ENCODE peak calls at places on chromosomes 5 and 9, in four cellular contexts. M is kidney epithelial cell; P is endodermal cell; I is CD8-positive, alpha-beta T cell. Z is an unnamed sample.

GRCh38 chr5:36177154-36177553 is 25.2 kb downstream of the SKP2 start:
- DNase-seq in M (no peak), P (no peak), I (no peak), Z (no peak)

GRCh38 chr5:10310073-10310779 is 2.5 kb upstream of the CMBL start:
- DNase-seq in M (no peak), P (no peak), I (no peak), Z (no peak)

GRCh38 chr9:116647515-116647809 is 39.6 kb upstream of the TRIM32 start:
- DNase-seq in M (no peak), P (no peak), I (no peak), Z (no peak)

GRCh38 chr5:102670224-102670836 is 84.8 kb upstream of the PAM start:
- DNase-seq in M (no peak), P (peak; percentile 80), I (no peak), Z (peak; percentile 60)

GRCh38 chr5:124935060-124935459 is 188.6 kb upstream of the ZNF608 start:
- DNase-seq in M (no peak), P (no peak), I (no peak), Z (no peak)

GRCh38 chr9:17970285-17970684 is 391.4 kb downstream of the SH3GL2 start:
- DNase-seq in M (no peak), P (no peak), I (no peak), Z (no peak)

GRCh38 chr9:108534741-108535140 is 321.0 kb downstream of the ACTL7B start:
- DNase-seq in M (no peak), P (no peak), I (no peak), Z (no peak)

GRCh38 chr9:135077497-135078200 is 9.8 kb upstream of the OLFM1 start:
- DNase-seq in M (no peak), P (peak; percentile 95), I (no peak), Z (peak; percentile 51)

GRCh38 chr9:111852291-111852690 is 44.3 kb upstream of the UGCG start:
- DNase-seq in M (no peak), P (no peak), I (no peak), Z (no peak)

GRCh38 chr9:26919698-26920097 is 27.1 kb upstream of the CAAP1 start:
- DNase-seq in M (no peak), P (no peak), I (no peak), Z (no peak)

GRCh38 chr5:107621089-107621488 is 49.6 kb downstream of the EFNA5 start:
- DNase-seq in M (no peak), P (no peak), I (no peak), Z (no peak)

GRCh38 chr5:150163547-150164059 is 3.0 kb upstream of the CDX1 start:
- DNase-seq in M (no peak), P (peak; percentile 84), I (no peak), Z (no peak)

GRCh38 chr5:135092476-135092875 is 58.4 kb upstream of the PITX1 start:
- DNase-seq in M (no peak), P (no peak), I (no peak), Z (no peak)

GRCh38 chr9:70792796-70793195 is 328.6 kb downstream of the TRPM3 start:
- DNase-seq in M (no peak), P (no peak), I (no peak), Z (no peak)

GRCh38 chr9:93299418-93300174 is 115.7 kb downstream of the WNK2 start:
- DNase-seq in M (no peak), P (peak; percentile 37), I (no peak), Z (peak; percentile 84)

GRCh38 chr9:72139233-72139632 is 10.0 kb upstream of the GDA start:
- DNase-seq in M (no peak), P (no peak), I (no peak), Z (no peak)

GRCh38 chr5:74304536-74304935 is 336.0 kb downstream of the ENC1 start:
- DNase-seq in M (no peak), P (no peak), I (no peak), Z (no peak)

GRCh38 chr5:57651127-57651526 is 168.5 kb upstream of the ACTBL2 start:
- DNase-seq in M (no peak), P (no peak), I (no peak), Z (no peak)

GRCh38 chr5:138649775-138650174 is 74.6 kb upstream of the HSPA9 start:
- DNase-seq in M (no peak), P (peak; percentile 69), I (no peak), Z (peak; percentile 81)

GRCh38 chr5:180084638-180085561 is 13.3 kb upstream of the RNF130 start:
- DNase-seq in M (no peak), P (peak; percentile 75), I (no peak), Z (peak; percentile 36)

GRCh38 chr5:112706446-112707016 is 31.2 kb upstream of the APC start:
- DNase-seq in M (no peak), P (no peak), I (no peak), Z (no peak)

GRCh38 chr5:177154003-177154643 is 20.6 kb downstream of the NSD1 start:
- DNase-seq in M (no peak), P (no peak), I (no peak), Z (no peak)

GRCh38 chr5:43110606-43111170 is 10.0 kb upstream of the ZNF131 start:
- DNase-seq in M (no peak), P (peak; percentile 72), I (no peak), Z (peak; percentile 24)

GRCh38 chr5:154038241-154038603 is 488 bp downstream of the FAM114A2 start:
- DNase-seq in M (no peak), P (no peak), I (no peak), Z (peak; percentile 25)

GRCh38 chr9:36053971-36054370 is 17.3 kb downstream of the RECK start:
- DNase-seq in M (no peak), P (no peak), I (no peak), Z (no peak)

GRCh38 chr9:3740690-3741419 is 215.1 kb upstream of the RFX3 start:
- DNase-seq in M (peak; percentile 43), P (no peak), I (no peak), Z (no peak)

GRCh38 chr5:61051267-61051666 is 106.3 kb downstream of the NDUFAF2 start:
- DNase-seq in M (peak; percentile 52), P (no peak), I (no peak), Z (no peak)

GRCh38 chr9:93173365-93174150 is 10.4 kb upstream of the WNK2 start:
- DNase-seq in M (no peak), P (no peak), I (no peak), Z (no peak)

GRCh38 chr9:109166771-109167601 is at the start of gene FRRS1L:
- DNase-seq in M (no peak), P (peak; percentile 78), I (no peak), Z (peak; percentile 70)

GRCh38 chr5:62206150-62206829 is 99.7 kb upstream of the KIF2A start:
- DNase-seq in M (no peak), P (peak; percentile 83), I (no peak), Z (peak; percentile 33)

GRCh38 chr5:167720201-167720600 is 571.2 kb upstream of the WWC1 start:
- DNase-seq in M (no peak), P (no peak), I (no peak), Z (no peak)

GRCh38 chr9:5596173-5596572 is 32.7 kb upstream of the RIC1 start:
- DNase-seq in M (no peak), P (no peak), I (no peak), Z (no peak)

GRCh38 chr5:157994271-157994691 is 135.3 kb upstream of the CLINT1 start:
- DNase-seq in M (no peak), P (no peak), I (peak; percentile 51), Z (no peak)

GRCh38 chr5:89471115-89471514 is 588.1 kb upstream of the MEF2C start:
- DNase-seq in M (no peak), P (no peak), I (no peak), Z (no peak)

GRCh38 chr5:89473196-89473595 is 590.2 kb upstream of the MEF2C start:
- DNase-seq in M (no peak), P (no peak), I (no peak), Z (no peak)

GRCh38 chr5:89470658-89471057 is 587.7 kb upstream of the MEF2C start:
- DNase-seq in M (no peak), P (no peak), I (no peak), Z (no peak)

GRCh38 chr5:89471556-89471955 is 588.6 kb upstream of the MEF2C start:
- DNase-seq in M (no peak), P (no peak), I (no peak), Z (no peak)
- TF ChIP-seq CTCF in M (no peak), P (no peak), I (no peak), Z (no peak)

DNA sequence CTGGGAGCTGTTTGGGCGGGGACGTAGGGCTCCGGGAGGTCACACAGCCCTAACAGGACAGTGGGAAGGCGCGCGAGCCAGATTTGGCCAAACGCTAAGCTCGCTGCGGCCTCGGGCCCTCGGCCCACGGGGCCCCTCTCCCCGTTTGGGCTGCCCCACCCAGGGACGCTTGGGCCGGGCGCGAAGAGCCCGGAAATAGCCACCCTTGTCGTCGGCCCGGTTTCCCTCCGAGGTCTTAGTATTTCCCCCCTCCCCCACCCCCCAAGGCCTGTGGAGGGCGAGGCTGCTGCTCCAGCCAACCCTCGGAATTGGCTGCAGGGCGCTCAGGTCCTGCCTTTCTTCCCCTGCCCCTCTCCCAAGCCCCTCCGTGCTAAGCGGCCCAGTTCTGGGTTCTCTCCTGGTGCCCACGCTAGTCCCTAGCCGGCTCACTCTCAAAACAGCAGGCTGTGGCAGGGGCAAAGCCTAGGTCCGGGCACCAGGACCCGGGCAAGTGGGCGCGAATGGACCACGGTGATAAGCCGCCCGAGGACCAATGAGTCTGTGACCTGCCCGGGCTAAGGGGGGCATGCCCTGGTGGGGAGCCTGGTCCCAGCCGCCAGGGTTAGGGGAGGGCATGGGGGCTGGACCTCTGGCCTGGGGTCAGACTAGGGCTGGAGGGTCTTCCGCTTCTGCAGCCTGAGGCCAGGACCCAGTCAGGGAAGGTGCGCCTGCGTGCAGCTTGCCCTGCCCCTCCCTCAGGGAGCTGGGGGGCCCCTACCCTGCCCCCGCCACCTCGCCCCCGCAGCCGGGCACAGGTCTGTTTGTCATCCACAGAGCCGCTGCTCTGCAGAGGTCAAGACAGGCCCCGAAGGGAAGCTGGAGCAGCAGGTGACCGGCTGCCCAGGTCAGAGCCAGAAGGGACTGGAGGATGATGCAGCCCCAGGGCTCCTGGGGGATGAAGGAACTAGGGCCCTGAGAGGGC is 5.0 kb upstream of the IRX4 start:
- DNase-seq in M (no peak), P (peak; percentile 76), I (no peak), Z (no peak)
- H3K27me3 ChIP-seq in M (peaks cover 75% of the 10 kb centered on the region), P (peaks cover 98% of the 10 kb centered on the region), I (no peaks in the 10 kb centered on the region), Z (peaks cover 97% of the 10 kb centered on the region)

GRCh38 chr9:114900937-114901802 is 29.2 kb downstream of the TNFSF8 start:
- DNase-seq in M (no peak), P (no peak), I (no peak), Z (no peak)

GRCh38 chr9:114905160-114905940 is 25.0 kb downstream of the TNFSF8 start:
- DNase-seq in M (no peak), P (no peak), I (no peak), Z (no peak)

GRCh38 chr9:114899461-114899860 is 30.9 kb downstream of the TNFSF8 start:
- DNase-seq in M (no peak), P (no peak), I (no peak), Z (no peak)

GRCh38 chr9:114906922-114907571 is 23.3 kb downstream of the TNFSF8 start:
- DNase-seq in M (no peak), P (peak; percentile 93), I (no peak), Z (peak; percentile 74)

GRCh38 chr9:114902773-114903589 is 27.4 kb downstream of the TNFSF8 start:
- DNase-seq in M (no peak), P (no peak), I (no peak), Z (no peak)
- H3K4me3 ChIP-seq in M (no peak overlapping the region), P (no peak overlapping the region), I (no peak overlapping the region), Z (no peak overlapping the region)

GRCh38 chr5:34905564-34905963 is 9.7 kb downstream of the RAD1 start:
- DNase-seq in M (no peak), P (no peak), I (no peak), Z (no peak)
- TF ChIP-seq CTCF in M (peak; percentile 54), P (peak; percentile 74), I (no peak), Z (peak; percentile 12)